ENCODE peak calls at places on chromosomes 6 and 20, in eight cellular contexts. V, B, S, Y, J, L, Q and R are unnamed samples.

GRCh38 chr6:122494665-122495272 is 23.2 kb upstream of the SERINC1 start:
- DNase-seq in V (no peak), B (no peak), S (no peak), Y (no peak), J (no peak), L (no peak), Q (no peak), R (no peak)

GRCh38 chr20:46255440-46256104 is 52.7 kb downstream of the CDH22 start:
- DNase-seq in V (peak), B (peak), S (no peak), Y (no peak), J (peak), L (peak), Q (peak), R (peak)

GRCh38 chr20:63957690-63958441 is 1.6 kb upstream of the UCKL1 start:
- DNase-seq in V (peak), B (no peak), S (no peak), Y (peak), J (no peak), L (no peak), Q (no peak), R (peak)

GRCh38 chr6:42704937-42705374 is 17.4 kb downstream of the PRPH2 start:
- DNase-seq in V (no peak), B (no peak), S (no peak), Y (no peak), J (no peak), L (no peak), Q (no peak), R (no peak)

GRCh38 chr6:3650959-3651697 is 100.4 kb downstream of the PXDC1 start:
- DNase-seq in V (no peak), B (no peak), S (no peak), Y (no peak), J (no peak), L (no peak), Q (no peak), R (no peak)

GRCh38 chr6:168834188-168834587 is 393.2 kb downstream of the SMOC2 start:
- DNase-seq in V (no peak), B (no peak), S (no peak), Y (no peak), J (no peak), L (no peak), Q (no peak), R (no peak)

GRCh38 chr6:89375427-89375868 is 22.9 kb upstream of the UBE2J1 start:
- DNase-seq in V (peak), B (peak), S (no peak), Y (peak), J (peak), L (no peak), Q (no peak), R (peak)

GRCh38 chr20:2631228-2631627 is 21.2 kb upstream of the NOP56 start:
- DNase-seq in V (no peak), B (no peak), S (no peak), Y (no peak), J (no peak), L (peak), Q (no peak), R (no peak)

GRCh38 chr6:21759721-21760120 is 166.2 kb downstream of the SOX4 start:
- DNase-seq in V (no peak), B (no peak), S (no peak), Y (no peak), J (no peak), L (no peak), Q (no peak), R (no peak)

GRCh38 chr6:157228421-157229218 is 94.7 kb downstream of the TMEM242 start:
- DNase-seq in V (no peak), B (peak), S (no peak), Y (no peak), J (no peak), L (no peak), Q (no peak), R (no peak)

GRCh38 chr6:10411915-10412164 is 3.0 kb downstream of the TFAP2A start:
- DNase-seq in V (no peak), B (no peak), S (no peak), Y (no peak), J (peak), L (no peak), Q (no peak), R (no peak)

GRCh38 chr20:10978713-10979112 is 304.9 kb upstream of the JAG1 start:
- DNase-seq in V (no peak), B (no peak), S (peak), Y (no peak), J (no peak), L (no peak), Q (no peak), R (no peak)

GRCh38 chr6:53921639-53922038 is 126.8 kb downstream of the LRRC1 start:
- DNase-seq in V (no peak), B (no peak), S (no peak), Y (no peak), J (no peak), L (no peak), Q (no peak), R (no peak)
- TF ChIP-seq CTCF in V (no peak), B (no peak), S (no peak), Y (no peak), J (no peak), L (no peak), Q (no peak), R (no peak)

GRCh38 chr20:36835025-36835424 is 40.9 kb upstream of the TLDC2 start:
- DNase-seq in V (no peak), B (no peak), S (no peak), Y (no peak), J (no peak), L (no peak), Q (no peak), R (no peak)

GRCh38 chr20:36835453-36836198 is 40.3 kb upstream of the TLDC2 start:
- DNase-seq in V (peak), B (peak), S (peak), Y (peak), J (peak), L (peak), Q (peak), R (peak)

GRCh38 chr20:36833275-36834020 is 42.5 kb upstream of the TLDC2 start:
- DNase-seq in V (no peak), B (no peak), S (no peak), Y (no peak), J (no peak), L (peak), Q (peak), R (no peak)

GRCh38 chr20:36839150-36839549 is 36.8 kb upstream of the TLDC2 start:
- DNase-seq in V (no peak), B (no peak), S (no peak), Y (no peak), J (no peak), L (no peak), Q (no peak), R (no peak)

GRCh38 chr20:36836591-36837329 is 39.2 kb upstream of the TLDC2 start:
- DNase-seq in V (peak), B (peak), S (peak), Y (peak), J (peak), L (no peak), Q (peak), R (peak)
- TF ChIP-seq CTCF in V (peak), B (peak), S (peak), Y (peak), J (peak), L (peak), Q (peak), R (peak)

GRCh38 chr6:85372188-85372914 is 77.5 kb upstream of the NT5E start:
- DNase-seq in V (no peak), B (no peak), S (no peak), Y (no peak), J (no peak), L (peak), Q (no peak), R (no peak)
- TF ChIP-seq CTCF in V (no peak), B (peak), S (no peak), Y (no peak), J (peak), L (peak), Q (peak), R (peak)

DNA sequence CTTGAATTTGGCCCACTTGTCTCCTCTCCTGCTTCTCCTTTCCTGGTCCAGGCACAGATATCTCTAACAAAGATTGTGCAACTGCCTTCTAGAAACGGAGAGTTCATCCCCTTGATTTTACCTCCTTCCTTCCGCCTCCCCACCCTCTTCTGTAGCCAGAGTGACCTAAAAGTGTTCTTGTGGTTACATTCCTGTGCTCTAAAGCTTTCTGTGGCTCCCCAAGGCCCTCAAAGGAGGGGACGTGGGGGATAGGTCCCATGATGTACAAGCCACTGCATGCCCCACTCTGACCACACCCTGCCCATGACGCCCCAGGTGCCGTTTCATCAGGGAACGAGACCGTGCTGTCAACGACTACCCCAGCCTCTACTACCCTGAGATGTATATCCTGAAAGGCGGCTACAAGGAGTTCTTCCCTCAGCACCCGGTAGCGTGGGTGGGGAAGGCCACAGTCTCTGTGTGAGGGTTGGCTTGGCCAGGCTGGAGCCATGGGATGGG is 8.2 kb downstream of the CDC25B start:
- DNase-seq in V (no peak), B (no peak), S (no peak), Y (no peak), J (peak), L (no peak), Q (no peak), R (peak)
- TF ChIP-seq CTCF in V (no peak), B (no peak), S (no peak), Y (no peak), J (no peak), L (no peak), Q (no peak), R (no peak)

GRCh38 chr20:31515775-31516107 is 1.5 kb downstream of the HM13 start:
- DNase-seq in V (peak), B (no peak), S (no peak), Y (no peak), J (no peak), L (no peak), Q (no peak), R (no peak)

GRCh38 chr20:31516651-31517050 is 2.4 kb downstream of the HM13 start:
- DNase-seq in V (no peak), B (no peak), S (no peak), Y (no peak), J (no peak), L (no peak), Q (no peak), R (no peak)

GRCh38 chr20:31516166-31516565 is 1.9 kb downstream of the HM13 start:
- DNase-seq in V (no peak), B (no peak), S (no peak), Y (no peak), J (no peak), L (no peak), Q (no peak), R (no peak)

GRCh38 chr20:31515072-31515774 is 981 bp downstream of the HM13 start:
- DNase-seq in V (no peak), B (no peak), S (no peak), Y (no peak), J (no peak), L (no peak), Q (no peak), R (no peak)

DNA sequence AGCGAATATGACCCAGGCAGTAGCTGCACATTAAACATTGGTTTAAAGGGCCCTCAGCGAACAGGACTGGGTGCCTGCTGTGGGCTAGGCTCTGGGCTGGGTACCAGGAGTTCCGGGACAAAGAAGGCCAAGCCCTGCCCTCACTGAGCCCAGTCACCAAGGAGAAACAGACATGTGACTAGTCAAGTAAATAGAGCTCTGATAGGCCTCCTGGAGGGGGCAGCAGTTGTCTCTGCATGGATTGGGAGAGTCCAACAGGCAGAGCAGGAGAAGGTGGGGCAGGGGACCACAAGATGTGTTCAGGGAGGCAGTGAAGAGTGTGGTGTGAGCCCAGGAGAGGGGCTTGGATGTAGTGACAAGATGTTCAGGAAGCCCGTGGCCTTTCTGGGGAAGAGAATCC is 3.1 kb downstream of the HM13 start:
- DNase-seq in V (peak), B (no peak), S (peak), Y (peak), J (no peak), L (peak), Q (peak), R (no peak)
- TF ChIP-seq CTCF in V (no peak), B (peak), S (peak), Y (no peak), J (peak), L (peak), Q (peak), R (no peak)

GRCh38 chr6:127963495-127963894 is 62.6 kb upstream of the THEMIS start:
- DNase-seq in V (no peak), B (no peak), S (no peak), Y (no peak), J (no peak), L (no peak), Q (no peak), R (no peak)

GRCh38 chr6:127967708-127968107 is 66.8 kb upstream of the THEMIS start:
- DNase-seq in V (no peak), B (no peak), S (no peak), Y (no peak), J (no peak), L (no peak), Q (no peak), R (no peak)

GRCh38 chr6:127968394-127968793 is 67.5 kb upstream of the THEMIS start:
- DNase-seq in V (no peak), B (no peak), S (no peak), Y (no peak), J (no peak), L (no peak), Q (no peak), R (no peak)

GRCh38 chr6:127969701-127970100 is 68.8 kb upstream of the THEMIS start:
- DNase-seq in V (no peak), B (no peak), S (no peak), Y (no peak), J (no peak), L (no peak), Q (no peak), R (no peak)

DNA sequence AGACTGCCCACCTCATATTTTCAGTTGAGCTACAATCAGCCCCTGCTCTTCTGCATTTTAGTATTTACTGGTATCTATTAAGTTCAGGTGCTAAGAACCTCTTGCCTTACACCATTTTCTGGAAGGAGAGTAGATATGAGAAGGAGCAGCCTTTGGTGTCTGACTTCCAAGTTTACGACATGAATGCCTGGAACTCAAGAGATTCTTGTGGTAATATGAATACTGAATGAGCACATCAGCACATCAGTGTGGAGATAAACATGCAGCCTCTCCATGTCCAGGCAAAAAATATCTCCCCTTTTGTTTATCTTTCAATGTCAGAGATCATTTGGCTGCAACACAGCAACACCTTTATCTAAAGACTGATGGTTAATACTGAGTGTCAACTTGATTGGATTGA is 65.8 kb upstream of the THEMIS start:
- DNase-seq in V (no peak), B (no peak), S (no peak), Y (no peak), J (no peak), L (peak), Q (peak), R (no peak)
- TF ChIP-seq CTCF in V (no peak), B (no peak), S (no peak), Y (no peak), J (no peak), L (no peak), Q (no peak), R (no peak)

DNA sequence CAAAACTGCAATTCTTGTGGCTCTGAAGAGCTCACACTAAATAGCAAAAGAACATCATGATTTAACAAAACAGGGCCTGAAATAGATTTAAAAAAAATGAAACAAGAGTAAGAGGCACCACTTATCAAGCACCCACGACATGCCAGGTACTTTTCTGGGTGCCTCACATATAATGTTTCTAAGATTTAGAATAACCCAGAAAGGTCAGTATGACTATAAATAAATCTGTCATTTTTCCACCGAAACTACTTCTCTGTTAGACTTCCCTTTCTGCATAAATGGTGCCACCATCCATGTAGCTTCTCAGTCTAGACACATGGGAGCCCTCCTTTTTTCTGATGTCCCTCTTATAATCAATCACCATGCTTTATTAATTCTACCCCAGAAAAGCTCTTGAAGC is 652.4 kb upstream of the CHD6 start:
- DNase-seq in V (no peak), B (no peak), S (no peak), Y (no peak), J (no peak), L (no peak), Q (no peak), R (no peak)
- TF ChIP-seq CTCF in V (no peak), B (no peak), S (no peak), Y (no peak), J (no peak), L (no peak), Q (no peak), R (no peak)

GRCh38 chr6:111806561-111807497 is 66.4 kb downstream of the FYN start:
- DNase-seq in V (no peak), B (no peak), S (no peak), Y (no peak), J (no peak), L (no peak), Q (no peak), R (no peak)

GRCh38 chr6:111805511-111806181 is 67.6 kb downstream of the FYN start:
- DNase-seq in V (no peak), B (no peak), S (no peak), Y (no peak), J (no peak), L (peak), Q (peak), R (no peak)

GRCh38 chr6:111809264-111809663 is 64.0 kb downstream of the FYN start:
- DNase-seq in V (no peak), B (no peak), S (no peak), Y (no peak), J (no peak), L (no peak), Q (no peak), R (no peak)

GRCh38 chr6:111810321-111811235 is 62.7 kb downstream of the FYN start:
- DNase-seq in V (no peak), B (no peak), S (no peak), Y (no peak), J (no peak), L (no peak), Q (no peak), R (no peak)

GRCh38 chr6:111808493-111808892 is 64.8 kb downstream of the FYN start:
- DNase-seq in V (no peak), B (no peak), S (no peak), Y (no peak), J (no peak), L (no peak), Q (no peak), R (no peak)
- TF ChIP-seq CTCF in V (no peak), B (no peak), S (no peak), Y (no peak), J (no peak), L (no peak), Q (no peak), R (no peak)

DNA sequence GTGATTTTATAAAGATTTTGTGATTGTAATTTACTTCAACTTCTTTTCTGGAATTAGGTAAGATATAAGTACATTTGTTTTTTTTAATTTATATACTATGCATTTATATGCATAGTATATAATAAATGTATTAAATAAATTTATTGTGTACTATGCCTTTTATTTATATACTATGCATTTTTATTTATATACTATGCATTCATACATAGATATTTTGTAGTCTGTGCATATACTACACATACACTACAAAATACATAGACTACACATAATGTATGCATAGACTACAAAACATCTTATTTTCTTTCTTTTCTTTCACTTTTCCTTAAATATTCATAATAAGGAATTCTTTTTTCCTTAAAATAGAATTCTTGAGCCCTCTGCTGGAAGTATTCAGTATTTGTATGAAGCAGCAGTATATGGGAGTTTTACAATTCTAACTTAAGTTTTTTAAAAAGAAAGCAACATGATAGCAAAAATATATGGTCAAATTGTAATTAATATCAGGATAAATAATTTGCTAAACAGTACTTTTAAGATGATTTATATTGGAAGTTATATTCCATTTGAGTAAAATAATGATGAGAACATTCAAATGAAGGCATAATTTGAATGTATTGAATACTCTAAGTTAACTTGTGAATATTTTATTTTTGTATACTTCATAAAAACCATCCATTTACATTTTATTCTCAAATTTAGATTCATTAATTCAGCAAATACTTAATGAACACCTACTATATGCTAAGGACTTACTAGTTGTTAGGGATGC is 129.3 kb downstream of the KLHL32 start:
- DNase-seq in V (no peak), B (no peak), S (no peak), Y (no peak), J (no peak), L (peak), Q (peak), R (no peak)
- TF ChIP-seq CTCF in V (no peak), B (peak), S (peak), Y (peak), J (peak), L (peak), Q (peak), R (peak)